ENCODE peak calls at places on chromosomes 13 and 19, in eight cellular contexts. D is tibial nerve; C is foreskin melanocyte; I is NCI-H1105 treated with DMSO at 0.1 percent for 48 hours; K is activated T-cell treated with anti-CD3 and anti-CD28 coated beads, Interleukin-2, amount 50 U/mL, for 48 hours; S is right lobe of liver; Y is non-pigmented ciliary epithelial cell; P is mesothelial cell of epicardium. W is an unnamed sample.

GRCh38 chr19:32744555-32745325 is 25.2 kb downstream of the TDRD12 start:
- DNase-seq in D (no peak), C (no peak), I (no peak), K (no peak), S (no peak), Y (no peak), P (no peak), W (no peak)

GRCh38 chr13:35600137-35600536 is 123.6 kb upstream of the MAB21L1 start:
- DNase-seq in D (no peak), C (no peak), I (no peak), K (no peak), S (no peak), Y (no peak), P (no peak), W (no peak)

GRCh38 chr19:46287585-46287984 is 9.3 kb upstream of the HIF3A start:
- DNase-seq in D (no peak), C (no peak), I (no peak), K (no peak), S (no peak), Y (no peak), P (no peak), W (no peak)

GRCh38 chr19:44741841-44742352 is 6.6 kb upstream of the BCL3 start:
- DNase-seq in D (peak; percentile 98), C (peak; percentile 87), I (peak; percentile 65), K (peak; percentile 65), S (peak; percentile 99), Y (peak; percentile 95), P (peak; percentile 73), W (peak; percentile 99)

GRCh38 chr13:21849323-21849722 is 178.4 kb downstream of the FGF9 start:
- DNase-seq in D (no peak), C (no peak), I (peak; percentile 23), K (peak; percentile 23), S (no peak), Y (no peak), P (no peak), W (no peak)

GRCh38 chr19:29583196-29584006 is 22.7 kb upstream of the POP4 start:
- DNase-seq in D (no peak), C (peak; percentile 35), I (no peak), K (no peak), S (no peak), Y (no peak), P (no peak), W (no peak)

GRCh38 chr19:16355293-16356043 is 30.8 kb downstream of the KLF2 start:
- DNase-seq in D (no peak), C (no peak), I (no peak), K (no peak), S (no peak), Y (no peak), P (no peak), W (no peak)

GRCh38 chr13:86585826-86586225 is 786.6 kb upstream of the SLITRK6 start:
- DNase-seq in D (peak; percentile 13), C (no peak), I (no peak), K (no peak), S (no peak), Y (no peak), P (peak; percentile 48), W (no peak)

GRCh38 chr13:49635599-49636433 is 7.5 kb downstream of the ARL11 start:
- DNase-seq in D (peak; percentile 19), C (no peak), I (no peak), K (peak; percentile 36), S (no peak), Y (no peak), P (no peak), W (no peak)

GRCh38 chr19:2273356-2274184 is 8.4 kb downstream of the PEAK3 start:
- DNase-seq in D (peak; percentile 67), C (peak; percentile 70), I (no peak), K (peak; percentile 90), S (peak; percentile 79), Y (no peak), P (peak; percentile 92), W (peak; percentile 72)

GRCh38 chr13:42753697-42754096 is 27.7 kb upstream of the FAM216B start:
- DNase-seq in D (peak; percentile 26), C (no peak), I (no peak), K (no peak), S (no peak), Y (no peak), P (no peak), W (no peak)

GRCh38 chr19:5789201-5789795 is 1.7 kb downstream of the DUS3L start:
- DNase-seq in D (no peak), C (no peak), I (no peak), K (no peak), S (no peak), Y (no peak), P (no peak), W (no peak)

GRCh38 chr13:21022694-21023325 is 38.6 kb downstream of the LATS2 start:
- DNase-seq in D (no peak), C (no peak), I (no peak), K (no peak), S (no peak), Y (no peak), P (no peak), W (peak; percentile 13)

GRCh38 chr19:1074512-1075283 is 7.7 kb downstream of the ARHGAP45 start:
- DNase-seq in D (peak; percentile 82), C (no peak), I (peak; percentile 86), K (peak; percentile 88), S (peak; percentile 90), Y (no peak), P (no peak), W (peak; percentile 68)

GRCh38 chr13:80342541-80343371 is 1.8 kb upstream of the SPRY2 start:
- DNase-seq in D (peak; percentile 80), C (peak; percentile 62), I (peak; percentile 50), K (peak; percentile 84), S (peak; percentile 89), Y (no peak), P (peak; percentile 95), W (peak; percentile 90)

GRCh38 chr19:8806661-8807060 is 25.4 kb downstream of the ZNF558 start:
- DNase-seq in D (no peak), C (no peak), I (no peak), K (no peak), S (no peak), Y (no peak), P (no peak), W (no peak)

GRCh38 chr19:10116085-10116865 is 3.4 kb downstream of the EIF3G start:
- DNase-seq in D (no peak), C (no peak), I (no peak), K (peak; percentile 50), S (no peak), Y (no peak), P (no peak), W (no peak)

GRCh38 chr19:49073514-49074378 is 1.2 kb upstream of the KCNA7 start:
- DNase-seq in D (no peak), C (no peak), I (peak; percentile 29), K (no peak), S (no peak), Y (no peak), P (no peak), W (no peak)

GRCh38 chr19:54455786-54456422 is 6.9 kb downstream of the LENG8 start:
- DNase-seq in D (no peak), C (no peak), I (no peak), K (no peak), S (no peak), Y (no peak), P (no peak), W (no peak)

GRCh38 chr13:28574617-28575142 is 79.8 kb upstream of the FLT1 start:
- DNase-seq in D (no peak), C (peak; percentile 45), I (no peak), K (peak; percentile 59), S (peak; percentile 39), Y (peak; percentile 94), P (no peak), W (peak; percentile 70)